ENCODE peak calls at places on chromosome 17, in nine cellular contexts. One of them, this sample, is unnamed.

GRCh38 chr17:16495561-16495960 is 3.6 kb upstream of the LRRC75A start:
- DNase-seq in cardiac muscle cell: no peak
- DNase-seq in A549: no peak
- DNase-seq in Karpas-422: no peak
- DNase-seq in CD8-positive, alpha-beta T cell: no peak
- DNase-seq in DND-41: no peak
- DNase-seq in lower leg skin: no peak
- DNase-seq in adipocyte: no peak
- DNase-seq in heart left ventricle: no peak
- DNase-seq in this sample: no peak

GRCh38 chr17:37478187-37478586 is 11.5 kb upstream of the DUSP14 start:
- DNase-seq in Karpas-422: no peak
- DNase-seq in cardiac muscle cell: no peak
- DNase-seq in heart left ventricle: no peak
- DNase-seq in lower leg skin: peak
- DNase-seq in CD8-positive, alpha-beta T cell: no peak
- DNase-seq in DND-41: no peak
- DNase-seq in adipocyte: peak
- DNase-seq in A549: no peak
- DNase-seq in this sample: no peak

GRCh38 chr17:40472733-40473452 is 28.5 kb downstream of the TNS4 start:
- DNase-seq in A549: peak
- DNase-seq in Karpas-422: no peak
- DNase-seq in cardiac muscle cell: no peak
- DNase-seq in CD8-positive, alpha-beta T cell: no peak
- DNase-seq in heart left ventricle: no peak
- DNase-seq in adipocyte: peak
- DNase-seq in lower leg skin: no peak
- DNase-seq in DND-41: no peak
- DNase-seq in this sample: no peak

GRCh38 chr17:74527081-74527480 is 4.2 kb downstream of the CD300LB start:
- DNase-seq in DND-41: no peak
- DNase-seq in CD8-positive, alpha-beta T cell: no peak
- DNase-seq in cardiac muscle cell: no peak
- DNase-seq in A549: no peak
- DNase-seq in heart left ventricle: no peak
- DNase-seq in adipocyte: no peak
- DNase-seq in lower leg skin: no peak
- DNase-seq in Karpas-422: no peak
- DNase-seq in this sample: no peak

GRCh38 chr17:78995761-78996451 is 13.7 kb downstream of the CANT1 start:
- DNase-seq in A549: no peak
- DNase-seq in CD8-positive, alpha-beta T cell: no peak
- DNase-seq in Karpas-422: no peak
- DNase-seq in heart left ventricle: no peak
- DNase-seq in DND-41: no peak
- DNase-seq in lower leg skin: no peak
- DNase-seq in adipocyte: no peak
- DNase-seq in cardiac muscle cell: no peak
- DNase-seq in this sample: peak

GRCh38 chr17:38556234-38556633 is 49.5 kb downstream of the SRCIN1 start:
- DNase-seq in adipocyte: no peak
- DNase-seq in A549: no peak
- DNase-seq in CD8-positive, alpha-beta T cell: no peak
- DNase-seq in heart left ventricle: no peak
- DNase-seq in DND-41: no peak
- DNase-seq in cardiac muscle cell: no peak
- DNase-seq in Karpas-422: no peak
- DNase-seq in lower leg skin: no peak
- DNase-seq in this sample: no peak

GRCh38 chr17:58537266-58537665 is 22.8 kb upstream of the MTMR4 start:
- DNase-seq in cardiac muscle cell: no peak
- DNase-seq in DND-41: no peak
- DNase-seq in CD8-positive, alpha-beta T cell: no peak
- DNase-seq in Karpas-422: no peak
- DNase-seq in heart left ventricle: no peak
- DNase-seq in A549: no peak
- DNase-seq in adipocyte: no peak
- DNase-seq in lower leg skin: no peak
- DNase-seq in this sample: peak

GRCh38 chr17:1980665-1981250 is 44.4 kb downstream of the RTN4RL1 start:
- DNase-seq in DND-41: no peak
- DNase-seq in heart left ventricle: no peak
- DNase-seq in cardiac muscle cell: no peak
- DNase-seq in CD8-positive, alpha-beta T cell: no peak
- DNase-seq in Karpas-422: no peak
- DNase-seq in adipocyte: no peak
- DNase-seq in lower leg skin: no peak
- DNase-seq in A549: no peak
- DNase-seq in this sample: no peak

GRCh38 chr17:8019665-8020064 is 17.2 kb downstream of the GUCY2D start:
- DNase-seq in DND-41: no peak
- DNase-seq in Karpas-422: no peak
- DNase-seq in heart left ventricle: no peak
- DNase-seq in A549: no peak
- DNase-seq in lower leg skin: no peak
- DNase-seq in adipocyte: no peak
- DNase-seq in CD8-positive, alpha-beta T cell: no peak
- DNase-seq in cardiac muscle cell: no peak
- DNase-seq in this sample: peak

GRCh38 chr17:68319420-68320162 is 28.3 kb downstream of the ARSG start:
- DNase-seq in adipocyte: no peak
- DNase-seq in Karpas-422: peak
- DNase-seq in cardiac muscle cell: no peak
- DNase-seq in A549: no peak
- DNase-seq in lower leg skin: no peak
- DNase-seq in heart left ventricle: no peak
- DNase-seq in DND-41: no peak
- DNase-seq in CD8-positive, alpha-beta T cell: no peak
- DNase-seq in this sample: no peak

GRCh38 chr17:7856081-7856791 is 1.1 kb downstream of the NAA38 start:
- DNase-seq in adipocyte: peak
- DNase-seq in DND-41: peak
- DNase-seq in Karpas-422: peak
- DNase-seq in CD8-positive, alpha-beta T cell: no peak
- DNase-seq in heart left ventricle: peak
- DNase-seq in cardiac muscle cell: no peak
- DNase-seq in A549: no peak
- DNase-seq in lower leg skin: no peak
- DNase-seq in this sample: peak

GRCh38 chr17:75563063-75563758 is 24.4 kb upstream of the MYO15B start:
- DNase-seq in lower leg skin: no peak
- DNase-seq in cardiac muscle cell: no peak
- DNase-seq in DND-41: no peak
- DNase-seq in Karpas-422: no peak
- DNase-seq in A549: no peak
- DNase-seq in adipocyte: no peak
- DNase-seq in CD8-positive, alpha-beta T cell: no peak
- DNase-seq in heart left ventricle: no peak
- DNase-seq in this sample: no peak

GRCh38 chr17:36760425-36760824 is 159.0 kb downstream of the MRM1 start:
- DNase-seq in Karpas-422: no peak
- DNase-seq in DND-41: no peak
- DNase-seq in heart left ventricle: no peak
- DNase-seq in cardiac muscle cell: no peak
- DNase-seq in lower leg skin: no peak
- DNase-seq in A549: no peak
- DNase-seq in adipocyte: no peak
- DNase-seq in CD8-positive, alpha-beta T cell: no peak
- DNase-seq in this sample: no peak

GRCh38 chr17:82909322-82909904 is 69.6 kb upstream of the ZNF750 start:
- DNase-seq in Karpas-422: no peak
- DNase-seq in adipocyte: no peak
- DNase-seq in DND-41: no peak
- DNase-seq in cardiac muscle cell: no peak
- DNase-seq in CD8-positive, alpha-beta T cell: peak
- DNase-seq in heart left ventricle: no peak
- DNase-seq in lower leg skin: no peak
- DNase-seq in A549: no peak
- DNase-seq in this sample: no peak

GRCh38 chr17:37360632-37361031 is 15.2 kb upstream of the C17orf78 start:
- DNase-seq in lower leg skin: no peak
- DNase-seq in Karpas-422: no peak
- DNase-seq in cardiac muscle cell: no peak
- DNase-seq in adipocyte: peak
- DNase-seq in A549: peak
- DNase-seq in CD8-positive, alpha-beta T cell: no peak
- DNase-seq in heart left ventricle: no peak
- DNase-seq in DND-41: no peak
- DNase-seq in this sample: no peak

GRCh38 chr17:80257716-80258213 is 2.9 kb upstream of the RNF213 start:
- DNase-seq in A549: no peak
- DNase-seq in lower leg skin: no peak
- DNase-seq in DND-41: no peak
- DNase-seq in Karpas-422: no peak
- DNase-seq in adipocyte: no peak
- DNase-seq in cardiac muscle cell: no peak
- DNase-seq in CD8-positive, alpha-beta T cell: no peak
- DNase-seq in heart left ventricle: no peak
- DNase-seq in this sample: no peak

GRCh38 chr17:59668816-59669215 is 38.4 kb downstream of the PTRH2 start:
- DNase-seq in cardiac muscle cell: no peak
- DNase-seq in adipocyte: peak
- DNase-seq in heart left ventricle: no peak
- DNase-seq in Karpas-422: no peak
- DNase-seq in DND-41: no peak
- DNase-seq in lower leg skin: no peak
- DNase-seq in CD8-positive, alpha-beta T cell: no peak
- DNase-seq in A549: peak
- DNase-seq in this sample: no peak

GRCh38 chr17:27216836-27217235 is 77.1 kb upstream of the WSB1 start:
- DNase-seq in A549: no peak
- DNase-seq in Karpas-422: peak
- DNase-seq in cardiac muscle cell: no peak
- DNase-seq in CD8-positive, alpha-beta T cell: no peak
- DNase-seq in DND-41: no peak
- DNase-seq in lower leg skin: no peak
- DNase-seq in adipocyte: no peak
- DNase-seq in heart left ventricle: no peak
- DNase-seq in this sample: no peak

GRCh38 chr17:81366648-81367047 is 28.6 kb upstream of the BAHCC1 start:
- DNase-seq in A549: no peak
- DNase-seq in CD8-positive, alpha-beta T cell: no peak
- DNase-seq in lower leg skin: no peak
- DNase-seq in Karpas-422: no peak
- DNase-seq in DND-41: no peak
- DNase-seq in cardiac muscle cell: no peak
- DNase-seq in heart left ventricle: no peak
- DNase-seq in adipocyte: no peak
- DNase-seq in this sample: no peak

GRCh38 chr17:81368623-81369022 is 26.6 kb upstream of the BAHCC1 start:
- DNase-seq in heart left ventricle: no peak
- DNase-seq in lower leg skin: no peak
- DNase-seq in Karpas-422: no peak
- DNase-seq in CD8-positive, alpha-beta T cell: no peak
- DNase-seq in adipocyte: no peak
- DNase-seq in DND-41: no peak
- DNase-seq in cardiac muscle cell: no peak
- DNase-seq in A549: no peak
- DNase-seq in this sample: no peak

GRCh38 chr17:81365601-81366585 is 29.4 kb upstream of the BAHCC1 start:
- DNase-seq in adipocyte: no peak
- DNase-seq in heart left ventricle: no peak
- DNase-seq in DND-41: peak
- DNase-seq in lower leg skin: no peak
- DNase-seq in Karpas-422: peak
- DNase-seq in A549: no peak
- DNase-seq in CD8-positive, alpha-beta T cell: no peak
- DNase-seq in cardiac muscle cell: no peak
- DNase-seq in this sample: peak

GRCh38 chr17:81368161-81368560 is 27.1 kb upstream of the BAHCC1 start:
- DNase-seq in heart left ventricle: no peak
- DNase-seq in DND-41: no peak
- DNase-seq in Karpas-422: no peak
- DNase-seq in lower leg skin: no peak
- DNase-seq in A549: no peak
- DNase-seq in CD8-positive, alpha-beta T cell: no peak
- DNase-seq in cardiac muscle cell: no peak
- DNase-seq in adipocyte: no peak
- DNase-seq in this sample: no peak

DNA sequence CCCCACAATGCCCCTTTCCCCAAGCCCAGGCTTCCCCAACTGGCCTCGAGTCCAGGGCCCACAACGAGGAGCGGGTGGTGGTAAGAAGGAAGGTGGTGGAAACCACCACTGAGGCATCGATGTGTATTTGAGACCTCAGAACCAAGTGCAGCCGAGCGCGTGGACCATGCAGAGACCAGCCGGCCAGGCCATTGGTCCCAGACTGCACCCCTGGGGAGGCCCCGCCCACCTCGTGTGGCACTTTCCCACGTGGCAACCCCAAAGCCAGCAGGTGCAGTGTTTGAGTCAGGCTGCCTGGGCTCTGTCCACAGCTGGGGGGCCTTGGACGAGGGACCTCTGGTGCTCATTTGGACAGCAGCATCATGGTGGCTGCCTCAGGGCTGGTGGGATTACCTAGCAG is 28.1 kb upstream of the BAHCC1 start:
- DNase-seq in Karpas-422: no peak
- DNase-seq in heart left ventricle: no peak
- DNase-seq in cardiac muscle cell: no peak
- DNase-seq in adipocyte: no peak
- DNase-seq in CD8-positive, alpha-beta T cell: no peak
- DNase-seq in A549: no peak
- DNase-seq in lower leg skin: no peak
- DNase-seq in DND-41: no peak
- DNase-seq in this sample: no peak
- H3K4me3 ChIP-seq in Karpas-422: no peak
- H3K4me3 ChIP-seq in heart left ventricle: no peak
- H3K4me3 ChIP-seq in cardiac muscle cell: no peak
- H3K4me3 ChIP-seq in adipocyte: no peak
- H3K4me3 ChIP-seq in CD8-positive, alpha-beta T cell: no peak
- H3K4me3 ChIP-seq in A549: no peak
- H3K4me3 ChIP-seq in lower leg skin: no peak
- H3K4me3 ChIP-seq in DND-41: no peak
- H3K4me3 ChIP-seq in this sample: no peak

GRCh38 chr17:77662796-77663195 is 295.7 kb upstream of the TNRC6C start:
- DNase-seq in heart left ventricle: no peak
- DNase-seq in lower leg skin: no peak
- DNase-seq in adipocyte: no peak
- DNase-seq in CD8-positive, alpha-beta T cell: no peak
- DNase-seq in cardiac muscle cell: no peak
- DNase-seq in DND-41: no peak
- DNase-seq in A549: no peak
- DNase-seq in Karpas-422: peak
- DNase-seq in this sample: peak
- H3K4me3 ChIP-seq in heart left ventricle: no peak
- H3K4me3 ChIP-seq in lower leg skin: no peak
- H3K4me3 ChIP-seq in adipocyte: no peak
- H3K4me3 ChIP-seq in CD8-positive, alpha-beta T cell: no peak
- H3K4me3 ChIP-seq in cardiac muscle cell: no peak
- H3K4me3 ChIP-seq in DND-41: no peak
- H3K4me3 ChIP-seq in A549: no peak
- H3K4me3 ChIP-seq in Karpas-422: no peak
- H3K4me3 ChIP-seq in this sample: no peak

GRCh38 chr17:9148908-9149536 is 127.7 kb downstream of the NTN1 start:
- DNase-seq in lower leg skin: no peak
- DNase-seq in A549: no peak
- DNase-seq in Karpas-422: no peak
- DNase-seq in CD8-positive, alpha-beta T cell: no peak
- DNase-seq in DND-41: no peak
- DNase-seq in heart left ventricle: no peak
- DNase-seq in adipocyte: no peak
- DNase-seq in cardiac muscle cell: no peak
- DNase-seq in this sample: no peak
- H3K4me3 ChIP-seq in lower leg skin: no peak
- H3K4me3 ChIP-seq in A549: no peak
- H3K4me3 ChIP-seq in Karpas-422: no peak
- H3K4me3 ChIP-seq in CD8-positive, alpha-beta T cell: no peak
- H3K4me3 ChIP-seq in DND-41: no peak
- H3K4me3 ChIP-seq in heart left ventricle: no peak
- H3K4me3 ChIP-seq in adipocyte: no peak
- H3K4me3 ChIP-seq in cardiac muscle cell: no peak
- H3K4me3 ChIP-seq in this sample: no peak

GRCh38 chr17:63998050-63998720 is at the start of gene PRR29:
- DNase-seq in cardiac muscle cell: peak
- DNase-seq in DND-41: peak
- DNase-seq in A549: peak
- DNase-seq in lower leg skin: no peak
- DNase-seq in CD8-positive, alpha-beta T cell: peak
- DNase-seq in adipocyte: peak
- DNase-seq in Karpas-422: peak
- DNase-seq in heart left ventricle: peak
- DNase-seq in this sample: peak
- H3K4me3 ChIP-seq in cardiac muscle cell: peak
- H3K4me3 ChIP-seq in DND-41: peak
- H3K4me3 ChIP-seq in A549: peak
- H3K4me3 ChIP-seq in lower leg skin: peak
- H3K4me3 ChIP-seq in CD8-positive, alpha-beta T cell: peak
- H3K4me3 ChIP-seq in adipocyte: peak
- H3K4me3 ChIP-seq in Karpas-422: peak
- H3K4me3 ChIP-seq in heart left ventricle: peak
- H3K4me3 ChIP-seq in this sample: peak